ENCODE peak calls at places on chromosomes 13 and 19, in five cellular contexts. E is lower leg skin, H is osteoblast, L is mammary epithelial cell, W is fibroblast of lung. B is an unnamed sample.

GRCh38 chr19:7535035-7535992 is at the start of gene PNPLA6:
- DNase-seq in E (peak; percentile 99), L (peak; percentile 88), H (peak; percentile 100), W (peak; percentile 89), B (peak; percentile 73)

GRCh38 chr13:79228972-79229371 is 177.1 kb downstream of the RBM26 start:
- DNase-seq in E (no peak), W (no peak), H (no peak), L (peak; percentile 49), B (no peak)

GRCh38 chr19:34274827-34275625 is 20.7 kb downstream of the GARRE1 start:
- DNase-seq in L (peak; percentile 59), H (peak; percentile 76), W (peak; percentile 97), E (no peak), B (peak; percentile 91)

GRCh38 chr19:41323023-41323422 is 13.1 kb downstream of the CCDC97 start:
- DNase-seq in W (peak; percentile 77), E (no peak), H (peak; percentile 91), L (no peak), B (no peak)

GRCh38 chr13:26528527-26528926 is 29.0 kb upstream of the WASF3 start:
- DNase-seq in H (no peak), L (no peak), E (no peak), W (no peak), B (no peak)

GRCh38 chr13:99558570-99559180 is 57.4 kb downstream of the TM9SF2 start:
- DNase-seq in W (peak; percentile 28), L (no peak), E (no peak), H (no peak), B (no peak)

GRCh38 chr13:19961484-19961883 is 3.0 kb downstream of the ZMYM2 start:
- DNase-seq in W (no peak), L (no peak), H (peak; percentile 9), E (no peak), B (no peak)

GRCh38 chr13:81142306-81142999 is 801.5 kb upstream of the SPRY2 start:
- DNase-seq in E (no peak), H (no peak), W (no peak), L (no peak), B (no peak)

GRCh38 chr13:97306646-97307045 is 84.5 kb downstream of the MBNL2 start:
- DNase-seq in W (peak; percentile 45), L (no peak), H (no peak), E (no peak), B (no peak)

GRCh38 chr19:36719687-36720556 is 32.5 kb downstream of the ZNF567 start:
- DNase-seq in E (no peak), L (peak; percentile 16), W (peak; percentile 11), H (no peak), B (no peak)

GRCh38 chr13:48160879-48161278 is 66.0 kb upstream of the MED4 start:
- DNase-seq in L (peak; percentile 81), E (peak; percentile 90), W (peak; percentile 55), H (peak; percentile 47), B (peak; percentile 8)

GRCh38 chr13:98171806-98172569 is 5.1 kb downstream of the RNF113B start:
- DNase-seq in H (peak; percentile 84), E (peak; percentile 87), W (peak; percentile 74), L (no peak), B (no peak)

GRCh38 chr13:39600766-39601165 is 2.2 kb downstream of the LHFPL6 start:
- DNase-seq in W (no peak), L (no peak), E (no peak), H (peak; percentile 79), B (no peak)
- H3K4me3 ChIP-seq in W (peak overlapping the region; percentile 75), L (no peak overlapping the region), E (no peak overlapping the region), H (peak overlapping the region; percentile 94), B (peak overlapping the region; percentile 60)

GRCh38 chr19:38837656-38838121 is 6.1 kb upstream of the ECH1 start:
- DNase-seq in L (peak; percentile 90), E (no peak), H (peak; percentile 5), W (peak; percentile 46), B (no peak)

GRCh38 chr19:38839816-38840582 is 8.4 kb upstream of the ECH1 start:
- DNase-seq in E (no peak), L (peak; percentile 29), H (peak; percentile 62), W (peak; percentile 37), B (no peak)

GRCh38 chr19:38837304-38837626 is 5.7 kb upstream of the ECH1 start:
- DNase-seq in L (no peak), E (no peak), H (no peak), W (no peak), B (no peak)

GRCh38 chr19:38838986-38839761 is 7.6 kb upstream of the ECH1 start:
- DNase-seq in W (no peak), H (peak; percentile 54), L (peak; percentile 11), E (no peak), B (no peak)

GRCh38 chr19:38838208-38838985 is 6.8 kb upstream of the ECH1 start:
- DNase-seq in H (peak; percentile 32), W (no peak), E (no peak), L (peak; percentile 98), B (no peak)
- TF ChIP-seq CTCF in H (no peak), W (no peak), E (no peak), L (peak; percentile 53), B (no peak)

GRCh38 chr19:10639836-10640235 is 14.3 kb upstream of the ILF3 start:
- DNase-seq in H (no peak), E (no peak), L (no peak), W (no peak), B (no peak)

GRCh38 chr19:10634881-10635463 is 9.6 kb downstream of the SLC44A2 start:
- DNase-seq in W (no peak), E (no peak), H (no peak), L (no peak), B (no peak)

GRCh38 chr19:10634430-10634829 is 9.1 kb downstream of the SLC44A2 start:
- DNase-seq in E (no peak), H (peak; percentile 58), L (no peak), W (no peak), B (no peak)

GRCh38 chr19:10637894-10638293 is 12.5 kb downstream of the SLC44A2 start:
- DNase-seq in W (no peak), H (peak; percentile 61), L (no peak), E (no peak), B (no peak)

DNA sequence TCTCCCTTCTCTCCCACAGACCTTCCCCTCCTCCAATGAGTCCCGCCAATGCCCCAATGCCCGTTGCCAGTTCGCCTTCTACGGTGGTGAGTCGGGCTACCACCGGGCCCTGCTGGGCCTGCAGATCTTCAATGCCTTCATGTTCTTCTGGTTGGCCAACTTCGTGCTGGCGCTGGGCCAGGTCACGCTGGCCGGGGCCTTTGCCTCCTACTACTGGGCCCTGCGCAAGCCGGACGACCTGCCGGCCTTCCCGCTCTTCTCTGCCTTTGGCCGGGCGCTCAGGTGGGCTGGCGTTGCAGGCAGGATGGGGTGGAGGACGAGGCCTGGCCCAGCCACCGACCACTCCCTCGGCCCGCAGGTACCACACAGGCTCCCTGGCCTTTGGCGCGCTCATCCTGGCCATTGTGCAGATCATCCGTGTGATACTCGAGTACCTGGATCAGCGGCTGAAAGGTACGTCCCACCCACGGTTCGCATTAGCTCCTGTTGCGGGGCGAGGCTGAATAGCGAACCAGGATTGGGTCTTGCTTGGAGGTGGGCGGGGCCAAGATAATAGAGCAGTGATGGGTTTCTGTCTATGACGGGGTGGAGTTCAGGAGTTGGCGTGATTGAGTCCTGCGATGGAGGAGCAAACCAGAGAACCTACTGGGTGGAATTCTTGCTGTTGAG is 11.1 kb downstream of the SLC44A2 start:
- DNase-seq in W (no peak), L (no peak), H (peak; percentile 49), E (no peak), B (no peak)
- H3K4me3 ChIP-seq in W (no peak overlapping the region), L (no peak overlapping the region), H (no peak overlapping the region), E (no peak overlapping the region), B (no peak overlapping the region)

GRCh38 chr13:31044658-31045620 is 112.5 kb downstream of the TEX26 start:
- DNase-seq in L (peak; percentile 42), E (peak; percentile 20), H (peak; percentile 59), W (no peak), B (no peak)
- TF ChIP-seq CTCF in L (no peak), E (no peak), H (no peak), W (no peak), B (no peak)

DNA sequence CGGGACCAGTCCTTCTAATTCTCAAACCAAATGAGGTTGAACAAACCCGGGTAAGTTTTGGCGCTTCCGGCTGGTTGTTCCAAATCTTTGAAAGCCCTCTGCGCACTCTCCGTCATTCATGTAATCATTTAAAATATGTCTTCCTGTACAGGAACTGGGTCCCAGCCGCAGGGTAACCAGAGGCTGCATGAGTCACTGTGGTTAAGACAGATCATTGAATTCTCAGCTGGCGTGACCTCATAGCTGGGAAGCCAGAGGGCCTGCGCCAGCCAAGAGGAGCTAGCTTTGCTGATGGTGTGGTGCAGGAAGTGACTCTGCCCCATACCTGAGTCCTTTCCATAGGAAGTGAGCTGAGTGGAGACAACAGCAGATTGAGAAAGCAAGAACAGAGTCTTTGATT is 135.2 kb downstream of the TSHZ3 start:
- DNase-seq in W (peak; percentile 100), L (peak; percentile 99), E (peak; percentile 95), H (peak; percentile 95), B (peak; percentile 97)
- H3K4me3 ChIP-seq in W (no peak overlapping the region), L (no peak overlapping the region), E (no peak overlapping the region), H (peak overlapping the region; percentile 12), B (no peak overlapping the region)

DNA sequence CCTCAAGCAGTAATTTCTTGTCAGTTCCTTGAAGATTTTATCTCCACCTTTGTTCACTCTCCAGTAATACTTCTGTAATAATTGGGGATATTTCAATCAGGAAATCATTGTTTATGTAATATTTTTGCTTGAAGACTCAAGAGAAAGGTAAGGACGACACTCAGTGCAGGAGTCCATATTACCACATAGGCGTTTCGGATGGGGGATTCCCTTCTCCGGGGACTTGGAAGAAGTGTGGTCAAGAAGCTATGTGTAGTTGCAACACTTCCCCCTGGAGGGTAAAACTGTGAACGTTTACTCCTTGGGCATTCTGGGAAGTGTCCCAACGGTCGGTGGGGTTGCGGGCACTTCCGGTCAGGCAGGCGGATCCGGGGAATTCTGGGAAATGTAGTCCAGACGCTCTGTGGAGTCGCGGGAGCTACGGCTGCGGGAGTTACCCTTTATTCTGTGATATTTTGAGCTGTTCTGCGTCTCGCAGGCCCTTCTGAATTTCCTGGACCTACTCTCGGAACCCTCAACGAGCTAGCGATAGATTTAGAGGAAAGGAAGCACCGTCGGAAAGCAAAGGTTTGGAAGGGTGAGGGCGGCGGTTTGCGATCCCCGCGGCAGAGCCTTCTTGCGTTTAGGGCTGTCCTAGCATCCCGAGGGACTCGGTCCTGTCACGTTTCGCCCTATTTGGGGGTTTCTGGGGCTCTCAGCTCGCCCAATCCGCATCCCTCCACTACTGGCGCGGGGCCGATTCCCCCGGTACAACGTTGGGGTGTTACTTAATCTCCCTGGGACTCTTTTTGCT is at the start of gene ZNF221:
- DNase-seq in L (peak; percentile 96), W (peak; percentile 98), E (peak; percentile 96), H (peak; percentile 96), B (peak; percentile 95)
- TF ChIP-seq CTCF in L (no peak), W (peak; percentile 39), E (no peak), H (peak; percentile 42), B (peak; percentile 13)

GRCh38 chr13:109781384-109782065 is 4.9 kb downstream of the IRS2 start:
- DNase-seq in L (peak; percentile 56), W (peak; percentile 46), E (peak; percentile 82), H (peak; percentile 78), B (no peak)
- H3K4me3 ChIP-seq in L (peak overlapping the region; percentile 58), W (peak overlapping the region; percentile 8), E (peak overlapping the region; percentile 20), H (peak overlapping the region; percentile 60), B (peak overlapping the region; percentile 52)

GRCh38 chr19:11345122-11345752 is 831 bp downstream of the TMEM205 start:
- DNase-seq in E (no peak), H (peak; percentile 21), W (peak; percentile 14), L (no peak), B (no peak)
- TF ChIP-seq CTCF in E (no peak), H (no peak), W (no peak), L (no peak), B (no peak)

GRCh38 chr19:14347999-14348889 is 33.0 kb upstream of the ADGRE5 start:
- DNase-seq in H (peak; percentile 97), E (peak; percentile 94), W (peak; percentile 25), L (peak; percentile 26), B (no peak)
- H3K4me3 ChIP-seq in H (peak overlapping the region; percentile 50), E (no peak overlapping the region), W (no peak overlapping the region), L (no peak overlapping the region), B (peak overlapping the region; percentile 34)